ENCODE peak calls at places on chromosomes 16 and 17, in nine cellular contexts. W is transverse colon, P is A549, M is fibroblast of lung, T is cardiac fibroblast, D is uterus, X is lung, I is IMR-90, B is mucosa of descending colon. J is an unnamed sample.

GRCh38 chr16:35516551-35516950 is 2057.1 kb downstream of the TP53TG3F start:
- DNase-seq in W (no peak), P (no peak), M (no peak), T (no peak), D (no peak), X (no peak), I (no peak), B (no peak), J (no peak)

GRCh38 chr17:3963214-3964201 is 729 bp downstream of the ATP2A3 start:
- DNase-seq in W (peak), P (no peak), M (no peak), T (no peak), D (no peak), X (no peak), I (no peak), B (peak), J (peak)

GRCh38 chr16:4319454-4319853 is 3.6 kb downstream of the GLIS2 start:
- DNase-seq in W (peak), P (no peak), M (no peak), T (no peak), D (peak), X (no peak), I (no peak), B (peak), J (peak)

GRCh38 chr16:75462804-75463203 is 1.7 kb downstream of the TMEM170A start:
- DNase-seq in W (no peak), P (no peak), M (no peak), T (no peak), D (no peak), X (no peak), I (no peak), B (no peak), J (no peak)

GRCh38 chr17:78144146-78144719 is 2.0 kb upstream of the C17orf99 start:
- DNase-seq in W (peak), P (no peak), M (peak), T (peak), D (peak), X (peak), I (peak), B (peak), J (peak)

GRCh38 chr17:2053380-2054261 is 1.3 kb upstream of the HIC1 start:
- DNase-seq in W (peak), P (peak), M (peak), T (peak), D (peak), X (no peak), I (peak), B (peak), J (peak)

GRCh38 chr17:79888009-79888540 is 48.8 kb upstream of the CBX4 start:
- DNase-seq in W (no peak), P (no peak), M (no peak), T (no peak), D (no peak), X (no peak), I (no peak), B (no peak), J (no peak)

GRCh38 chr16:27284865-27285675 is 16.5 kb upstream of the NSMCE1 start:
- DNase-seq in W (no peak), P (no peak), M (no peak), T (no peak), D (no peak), X (no peak), I (no peak), B (no peak), J (peak)

GRCh38 chr16:22023505-22023904 is 15.6 kb downstream of the MOSMO start:
- DNase-seq in W (no peak), P (no peak), M (no peak), T (no peak), D (no peak), X (no peak), I (no peak), B (no peak), J (no peak)

GRCh38 chr16:84547539-84548058 is 43.1 kb upstream of the MEAK7 start:
- DNase-seq in W (no peak), P (no peak), M (no peak), T (no peak), D (no peak), X (no peak), I (no peak), B (no peak), J (no peak)

GRCh38 chr17:38600906-38601305 is 4.8 kb downstream of the SRCIN1 start:
- DNase-seq in W (no peak), P (no peak), M (no peak), T (no peak), D (no peak), X (no peak), I (no peak), B (peak), J (no peak)

GRCh38 chr16:49369638-49370219 is 3.9 kb upstream of the C16orf78 start:
- DNase-seq in W (no peak), P (no peak), M (no peak), T (no peak), D (no peak), X (no peak), I (no peak), B (no peak), J (no peak)

GRCh38 chr17:17859909-17860760 is 23.3 kb upstream of the SREBF1 start:
- DNase-seq in W (peak), P (peak), M (peak), T (peak), D (peak), X (peak), I (peak), B (peak), J (peak)

GRCh38 chr17:42118126-42118510 is 3.0 kb downstream of the KAT2A start:
- DNase-seq in W (no peak), P (no peak), M (no peak), T (no peak), D (no peak), X (no peak), I (no peak), B (no peak), J (no peak)

GRCh38 chr17:4711671-4712111 is 1.3 kb downstream of the ARRB2 start:
- DNase-seq in W (peak), P (no peak), M (no peak), T (no peak), D (no peak), X (peak), I (no peak), B (peak), J (peak)

GRCh38 chr17:15257316-15257925 is 7.7 kb downstream of the PMP22 start:
- DNase-seq in W (peak), P (peak), M (peak), T (peak), D (peak), X (peak), I (peak), B (peak), J (peak)

GRCh38 chr17:32350662-32351418 is 883 bp downstream of the ZNF207 start:
- DNase-seq in W (peak), P (no peak), M (peak), T (peak), D (no peak), X (peak), I (peak), B (peak), J (peak)

GRCh38 chr17:14152726-14153125 is 83.4 kb downstream of the COX10 start:
- DNase-seq in W (no peak), P (no peak), M (no peak), T (peak), D (no peak), X (no peak), I (no peak), B (no peak), J (no peak)

GRCh38 chr17:34255381-34255732 is 272 bp downstream of the CCL2 start:
- DNase-seq in W (no peak), P (no peak), M (peak), T (no peak), D (no peak), X (no peak), I (no peak), B (no peak), J (no peak)
- H3K4me3 ChIP-seq in W (peak), P (peak), M (peak), T (peak), D (peak), X (peak), I (peak), B (no peak), J (peak)

GRCh38 chr17:51120739-51121619 is at the start of gene SPAG9:
- DNase-seq in W (peak), P (peak), M (peak), T (peak), D (peak), X (peak), I (peak), B (peak), J (peak)

GRCh38 chr17:51121620-51122472 is 1.2 kb upstream of the SPAG9 start:
- DNase-seq in W (peak), P (peak), M (peak), T (peak), D (peak), X (peak), I (peak), B (peak), J (peak)

GRCh38 chr17:51118330-51119195 is 2.1 kb downstream of the SPAG9 start:
- DNase-seq in W (peak), P (no peak), M (no peak), T (no peak), D (no peak), X (peak), I (no peak), B (peak), J (peak)

GRCh38 chr17:51120357-51120738 is 320 bp downstream of the SPAG9 start:
- DNase-seq in W (peak), P (peak), M (peak), T (no peak), D (no peak), X (no peak), I (peak), B (no peak), J (peak)

GRCh38 chr17:51119415-51120356 is 982 bp downstream of the SPAG9 start:
- DNase-seq in W (peak), P (peak), M (peak), T (peak), D (peak), X (peak), I (peak), B (peak), J (peak)
- TF ChIP-seq CTCF in W (no peak), P (peak), M (peak), T (peak), D (peak), X (no peak), I (peak), B (no peak), J (no peak)

GRCh38 chr16:88936913-88937666 is 39.9 kb downstream of the CBFA2T3 start:
- DNase-seq in W (no peak), P (no peak), M (no peak), T (no peak), D (no peak), X (no peak), I (no peak), B (no peak), J (no peak)
- H3K4me3 ChIP-seq in W (no peak), P (no peak), M (no peak), T (no peak), D (no peak), X (no peak), I (no peak), B (no peak), J (no peak)

GRCh38 chr16:11372073-11372923 is 27.0 kb downstream of the RMI2 start:
- DNase-seq in W (no peak), P (no peak), M (no peak), T (no peak), D (peak), X (no peak), I (no peak), B (no peak), J (no peak)
- TF ChIP-seq CTCF in W (no peak), P (no peak), M (no peak), T (no peak), D (no peak), X (no peak), I (no peak), B (no peak), J (peak)

GRCh38 chr17:41107941-41108445 is 2.8 kb downstream of the KRTAP4-9 start:
- DNase-seq in W (no peak), P (no peak), M (peak), T (no peak), D (no peak), X (no peak), I (peak), B (no peak), J (no peak)

GRCh38 chr17:41116292-41116691 is 1.9 kb downstream of the KRTAP4-11 start:
- DNase-seq in W (no peak), P (no peak), M (no peak), T (no peak), D (no peak), X (no peak), I (no peak), B (no peak), J (no peak)

GRCh38 chr17:41111151-41111885 is 6.1 kb downstream of the KRTAP4-9 start:
- DNase-seq in W (no peak), P (no peak), M (no peak), T (no peak), D (no peak), X (no peak), I (no peak), B (no peak), J (no peak)
- H3K4me3 ChIP-seq in W (no peak), P (no peak), M (no peak), T (no peak), D (no peak), X (no peak), I (no peak), B (no peak), J (no peak)

DNA sequence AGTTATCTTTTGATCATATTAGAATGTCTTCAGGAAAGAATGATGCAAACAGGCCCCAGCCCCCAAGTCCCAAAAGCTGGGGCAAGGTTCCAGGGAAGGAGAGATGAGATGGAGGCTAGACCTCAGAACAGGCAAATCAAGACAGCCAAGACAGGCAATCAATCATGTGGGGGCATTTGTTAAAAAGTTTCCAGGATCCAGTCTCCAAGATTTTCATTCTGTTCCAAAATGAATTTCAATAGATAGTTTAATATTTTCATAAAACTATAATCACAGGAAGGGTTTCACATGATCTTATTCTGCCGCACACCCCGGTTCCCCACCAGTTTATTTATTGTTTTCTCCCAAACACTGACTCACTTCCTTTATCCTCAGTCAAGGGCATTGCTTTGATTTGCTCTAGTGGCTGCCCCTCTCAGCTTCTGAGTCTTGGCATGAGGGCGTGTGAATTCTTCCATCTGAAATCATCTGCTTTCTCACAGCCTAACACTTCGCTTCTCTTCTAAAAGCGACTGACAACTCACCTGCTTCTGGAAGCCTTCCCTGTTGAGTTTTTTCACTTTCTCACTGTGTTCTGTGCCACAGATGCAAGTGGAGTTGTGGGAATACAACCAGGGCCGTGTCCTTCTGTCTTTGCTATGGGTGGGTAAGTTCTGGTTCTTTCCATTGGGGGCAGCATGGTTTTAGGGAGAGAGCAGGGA is 12.2 kb upstream of the TERF2 start:
- DNase-seq in W (no peak), P (peak), M (peak), T (peak), D (peak), X (no peak), I (peak), B (peak), J (peak)
- TF ChIP-seq CTCF in W (peak), P (peak), M (peak), T (peak), D (peak), X (peak), I (peak), B (no peak), J (peak)

GRCh38 chr16:57150682-57151330 is 35.0 kb downstream of the PSME3IP1 start:
- DNase-seq in W (no peak), P (no peak), M (peak), T (peak), D (no peak), X (no peak), I (peak), B (no peak), J (no peak)
- H3K4me3 ChIP-seq in W (no peak), P (no peak), M (no peak), T (no peak), D (no peak), X (no peak), I (no peak), B (no peak), J (no peak)

GRCh38 chr16:86447228-86447627 is 63.1 kb upstream of the FOXF1 start:
- DNase-seq in W (no peak), P (no peak), M (no peak), T (no peak), D (no peak), X (no peak), I (no peak), B (no peak), J (no peak)

GRCh38 chr16:86449377-86450095 is 60.8 kb upstream of the FOXF1 start:
- DNase-seq in W (no peak), P (no peak), M (no peak), T (no peak), D (no peak), X (no peak), I (no peak), B (no peak), J (no peak)

GRCh38 chr16:86452451-86452850 is 57.9 kb upstream of the FOXF1 start:
- DNase-seq in W (no peak), P (no peak), M (peak), T (no peak), D (no peak), X (no peak), I (peak), B (peak), J (no peak)

GRCh38 chr16:86448306-86448705 is 62.0 kb upstream of the FOXF1 start:
- DNase-seq in W (no peak), P (no peak), M (no peak), T (no peak), D (no peak), X (no peak), I (peak), B (no peak), J (no peak)

DNA sequence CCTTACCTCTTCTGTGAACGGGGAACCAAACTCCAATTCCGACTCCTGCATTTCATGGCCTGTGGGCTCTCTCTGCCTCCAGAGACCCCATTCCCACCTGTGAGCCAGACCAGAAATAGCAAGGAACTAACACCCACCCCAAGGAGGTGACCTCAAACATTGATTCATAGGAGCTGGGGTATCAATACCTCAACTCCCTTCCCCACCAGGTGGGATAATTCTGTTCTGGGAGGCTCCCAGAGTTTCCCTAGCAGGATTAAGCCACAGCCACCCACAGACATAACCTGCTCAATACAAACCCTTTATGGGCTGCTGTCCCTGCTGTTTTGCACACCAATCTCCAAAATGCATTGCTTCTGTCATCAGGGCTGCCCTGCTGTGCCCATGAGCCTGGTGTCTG is 59.6 kb upstream of the FOXF1 start:
- DNase-seq in W (no peak), P (no peak), M (no peak), T (no peak), D (no peak), X (no peak), I (no peak), B (no peak), J (no peak)
- TF ChIP-seq CTCF in W (no peak), P (no peak), M (no peak), T (no peak), D (no peak), X (no peak), I (no peak), B (no peak), J (no peak)

DNA sequence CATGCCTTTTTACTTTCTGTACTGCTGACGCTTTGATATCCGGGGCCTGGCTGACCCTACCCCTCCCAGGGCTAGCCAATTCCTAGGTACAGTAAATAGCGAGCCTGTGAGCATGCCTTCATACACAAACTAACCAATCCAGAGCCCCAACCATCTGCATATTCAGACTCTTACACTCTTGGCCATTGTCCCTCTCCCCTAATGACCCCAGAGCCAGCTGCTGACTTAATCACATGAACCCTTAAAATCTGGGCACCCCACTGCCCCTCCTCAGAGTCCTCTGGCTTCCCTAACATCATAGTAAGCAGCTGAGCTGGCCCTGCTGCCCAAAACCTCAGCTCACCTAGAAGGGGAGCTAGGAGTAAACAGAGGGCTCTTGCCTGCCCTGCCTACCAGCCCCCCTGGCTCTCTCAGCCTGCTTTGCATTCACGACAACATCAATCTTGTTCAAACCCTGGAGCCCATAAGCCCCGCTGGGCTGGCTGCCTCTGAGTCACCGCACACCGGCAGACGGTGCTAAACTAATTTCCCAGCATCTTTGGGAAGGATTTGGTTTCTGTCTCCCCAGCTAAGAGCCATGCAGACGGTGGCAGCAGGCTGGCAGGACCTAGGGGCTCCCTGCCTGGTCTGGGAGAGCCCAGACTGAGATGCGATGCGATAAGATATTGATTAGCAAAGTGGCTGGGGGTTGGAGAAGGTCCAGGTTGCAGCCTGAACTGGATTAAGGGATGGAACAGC is 63.2 kb downstream of the CLEC19A start:
- DNase-seq in W (no peak), P (no peak), M (peak), T (no peak), D (no peak), X (no peak), I (no peak), B (no peak), J (no peak)
- H3K4me3 ChIP-seq in W (no peak), P (no peak), M (no peak), T (no peak), D (no peak), X (no peak), I (no peak), B (no peak), J (no peak)

GRCh38 chr16:85915125-85915845 is 16.3 kb downstream of the IRF8 start:
- DNase-seq in W (no peak), P (no peak), M (no peak), T (no peak), D (no peak), X (no peak), I (no peak), B (no peak), J (no peak)

GRCh38 chr16:85917959-85918358 is 19.0 kb downstream of the IRF8 start:
- DNase-seq in W (no peak), P (no peak), M (no peak), T (no peak), D (no peak), X (no peak), I (no peak), B (no peak), J (no peak)

GRCh38 chr16:85916141-85916890 is 17.4 kb downstream of the IRF8 start:
- DNase-seq in W (peak), P (no peak), M (peak), T (peak), D (no peak), X (peak), I (no peak), B (peak), J (peak)

GRCh38 chr16:85918436-85918835 is 19.5 kb downstream of the IRF8 start:
- DNase-seq in W (no peak), P (no peak), M (no peak), T (no peak), D (no peak), X (no peak), I (no peak), B (no peak), J (no peak)

DNA sequence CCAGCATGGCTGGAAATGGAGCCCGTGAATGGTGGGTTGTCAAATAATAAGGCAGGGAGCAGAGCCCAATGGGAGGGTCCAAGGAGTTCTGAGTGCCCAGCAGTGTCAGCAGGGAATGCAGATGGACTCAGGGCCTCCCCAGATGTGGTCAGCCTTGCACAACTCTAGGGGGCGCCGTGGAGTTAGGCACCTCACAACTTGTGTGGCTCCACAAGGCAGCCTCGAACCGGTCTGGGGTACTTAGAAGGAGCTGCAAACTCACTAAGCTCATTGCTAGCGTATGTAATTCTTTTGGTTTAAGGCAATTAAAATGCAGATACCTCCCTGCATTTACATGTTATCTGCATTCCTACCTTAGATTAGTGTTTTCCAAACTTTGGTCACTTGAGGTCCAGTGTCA is 18.1 kb downstream of the IRF8 start:
- DNase-seq in W (no peak), P (no peak), M (no peak), T (no peak), D (no peak), X (no peak), I (no peak), B (no peak), J (no peak)
- TF ChIP-seq CTCF in W (no peak), P (no peak), M (no peak), T (peak), D (no peak), X (no peak), I (no peak), B (no peak), J (no peak)

J was measured in colonic mucosa.